ENCODE peak calls at places on chromosomes 3 and 15, in four cellular contexts. L is K562, B is GM12878, P is HepG2. W is an unnamed sample.

GRCh38 chr3:119743921-119744320 is 38.0 kb upstream of the NR1I2 start:
- DNase-seq in L (no peak), B (no peak), P (no peak), W (no peak)

GRCh38 chr3:6921041-6921440 is 60.1 kb downstream of the GRM7 start:
- DNase-seq in L (no peak), B (no peak), P (no peak), W (no peak)

GRCh38 chr3:39408493-39409372 is 2.2 kb downstream of the RPSA start:
- DNase-seq in L (no peak), B (no peak), P (no peak), W (no peak)

GRCh38 chr15:39040861-39041260 is 476.2 kb upstream of the RASGRP1 start:
- DNase-seq in L (no peak), B (no peak), P (no peak), W (no peak)

GRCh38 chr15:64522226-64522823 is 61.9 kb downstream of the ZNF609 start:
- DNase-seq in L (no peak), B (no peak), P (no peak), W (no peak)

GRCh38 chr3:46729038-46729437 is 11.4 kb upstream of the PRSS50 start:
- DNase-seq in L (no peak), B (no peak), P (no peak), W (no peak)

GRCh38 chr3:141659821-141660597 is 78.1 kb upstream of the RNF7 start:
- DNase-seq in L (peak), B (no peak), P (no peak), W (peak)

GRCh38 chr15:38648116-38648843 is 83.7 kb upstream of the RASGRP1 start:
- DNase-seq in L (no peak), B (no peak), P (no peak), W (no peak)

GRCh38 chr3:157819415-157819814 is 286.8 kb downstream of the SHOX2 start:
- DNase-seq in L (no peak), B (no peak), P (no peak), W (no peak)

GRCh38 chr15:23912191-23912590 is 225.1 kb upstream of the NDN start:
- DNase-seq in L (no peak), B (no peak), P (no peak), W (peak)

GRCh38 chr3:52532838-52533622 is 627 bp downstream of the NT5DC2 start:
- DNase-seq in L (peak), B (no peak), P (no peak), W (peak)

GRCh38 chr15:96327155-96327741 is 3.3 kb upstream of the NR2F2 start:
- DNase-seq in L (peak), B (peak), P (peak), W (no peak)

GRCh38 chr3:179100652-179101051 is 29.0 kb upstream of the ZMAT3 start:
- DNase-seq in L (peak), B (no peak), P (no peak), W (no peak)

GRCh38 chr3:56355570-56356185 is 112.6 kb downstream of the ERC2 start:
- DNase-seq in L (no peak), B (no peak), P (peak), W (no peak)

GRCh38 chr3:25572336-25572735 is 92.4 kb downstream of the TOP2B start:
- DNase-seq in L (no peak), B (no peak), P (no peak), W (no peak)

GRCh38 chr15:82641129-82641798 is 5.9 kb downstream of the CPEB1 start:
- DNase-seq in L (no peak), B (no peak), P (no peak), W (no peak)

GRCh38 chr3:163951397-163951987 is 1126.8 kb downstream of the SI start:
- DNase-seq in L (no peak), B (no peak), P (peak), W (no peak)

GRCh38 chr3:24377218-24377993 is 117.2 kb downstream of the THRB start:
- DNase-seq in L (no peak), B (no peak), P (no peak), W (no peak)
- TF ChIP-seq FOXK2 in L (no peak), B (no peak), P (no peak), W (no peak)

GRCh38 chr3:36707623-36708409 is 56.5 kb downstream of the DCLK3 start:
- DNase-seq in L (peak), B (no peak), P (no peak), W (no peak)
- TF ChIP-seq FOXK2 in L (no peak), B (no peak), P (no peak), W (no peak)

GRCh38 chr15:79093352-79093935 is 2.9 kb upstream of the RASGRF1 start:
- DNase-seq in L (no peak), B (no peak), P (no peak), W (no peak)
- TF ChIP-seq FOXK2 in L (no peak), B (no peak), P (no peak), W (no peak)

GRCh38 chr3:20401253-20401652 is 215.2 kb upstream of the SGO1 start:
- DNase-seq in L (no peak), B (no peak), P (no peak), W (no peak)

GRCh38 chr3:20400686-20401085 is 214.7 kb upstream of the SGO1 start:
- DNase-seq in L (no peak), B (no peak), P (no peak), W (no peak)

GRCh38 chr3:20400281-20400680 is 214.3 kb upstream of the SGO1 start:
- DNase-seq in L (no peak), B (no peak), P (no peak), W (no peak)

GRCh38 chr3:20406621-20407020 is 220.6 kb upstream of the SGO1 start:
- DNase-seq in L (no peak), B (no peak), P (no peak), W (no peak)

DNA sequence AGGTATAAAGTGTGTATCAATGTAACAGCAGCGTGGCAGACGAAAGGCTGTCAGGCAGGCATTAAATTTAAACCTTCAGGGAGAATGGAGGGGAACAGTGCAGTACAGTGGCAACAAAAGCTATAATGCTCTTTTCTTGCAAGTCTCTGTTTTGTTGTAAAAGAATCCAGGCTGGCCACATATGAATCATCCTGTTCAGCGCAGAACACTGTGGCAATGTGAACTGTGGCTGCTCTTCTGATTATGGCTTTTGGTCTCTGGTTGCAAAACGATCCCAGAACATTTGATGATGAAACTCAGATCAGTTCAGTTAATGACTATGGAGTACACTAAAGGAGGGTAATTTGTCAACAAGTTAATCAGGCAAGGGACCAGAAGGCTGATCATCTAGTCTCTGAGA is 219.7 kb upstream of the SGO1 start:
- DNase-seq in L (no peak), B (no peak), P (no peak), W (no peak)
- TF ChIP-seq FOXK2 in L (no peak), B (no peak), P (no peak), W (no peak)

DNA sequence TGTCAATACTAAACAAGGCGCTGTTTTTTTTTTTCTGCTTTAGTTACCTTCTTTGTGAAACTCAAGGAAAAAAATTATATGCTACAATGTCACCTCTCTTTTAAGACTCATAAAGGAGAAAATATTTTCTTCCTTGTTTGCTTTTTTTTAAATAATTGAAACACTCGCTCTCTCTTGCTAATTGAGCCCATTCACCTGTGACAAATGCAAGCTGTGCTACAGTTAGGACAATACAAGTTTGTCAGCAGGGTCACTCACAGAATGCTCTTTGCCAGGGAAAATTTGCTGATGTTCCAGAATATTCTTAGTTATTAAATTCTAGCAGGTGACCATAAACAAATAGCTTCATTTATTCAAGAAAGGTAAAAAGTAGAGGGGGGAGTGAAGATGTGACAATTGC is 375.9 kb upstream of the DPPA4 start:
- DNase-seq in L (no peak), B (no peak), P (no peak), W (no peak)
- TF ChIP-seq FOXK2 in L (no peak), B (no peak), P (no peak), W (no peak)

DNA sequence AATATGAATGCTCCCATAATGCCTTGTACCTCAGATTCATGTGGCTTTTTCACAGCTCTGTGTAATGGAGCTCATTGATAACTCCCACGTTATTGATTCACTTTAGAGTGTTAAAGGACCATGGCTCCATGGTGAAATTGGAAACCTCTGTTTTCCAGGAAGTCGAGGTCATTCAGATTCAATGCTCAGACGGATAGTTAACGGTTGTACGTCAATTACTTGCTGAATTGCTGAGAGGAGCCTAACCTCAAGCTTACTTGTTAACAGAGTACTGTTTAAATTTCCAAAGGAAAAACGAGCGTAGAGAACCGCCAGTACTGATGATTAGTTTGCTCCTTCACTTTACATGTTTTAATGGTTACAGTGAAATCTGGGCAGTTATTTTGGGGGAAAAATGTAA is 11.1 kb downstream of the ABHD17C start:
- DNase-seq in L (no peak), B (no peak), P (no peak), W (no peak)
- TF ChIP-seq FOXK2 in L (no peak), B (no peak), P (no peak), W (no peak)

GRCh38 chr3:187979543-187979942 is 174.4 kb upstream of the LPP start:
- DNase-seq in L (no peak), B (no peak), P (no peak), W (no peak)
- TF ChIP-seq FOXK2 in L (no peak), B (no peak), P (no peak), W (no peak)

GRCh38 chr3:94772402-94772801 is 709.5 kb downstream of the NSUN3 start:
- DNase-seq in L (no peak), B (no peak), P (no peak), W (no peak)
- TF ChIP-seq FOXK2 in L (no peak), B (no peak), P (no peak), W (no peak)

DNA sequence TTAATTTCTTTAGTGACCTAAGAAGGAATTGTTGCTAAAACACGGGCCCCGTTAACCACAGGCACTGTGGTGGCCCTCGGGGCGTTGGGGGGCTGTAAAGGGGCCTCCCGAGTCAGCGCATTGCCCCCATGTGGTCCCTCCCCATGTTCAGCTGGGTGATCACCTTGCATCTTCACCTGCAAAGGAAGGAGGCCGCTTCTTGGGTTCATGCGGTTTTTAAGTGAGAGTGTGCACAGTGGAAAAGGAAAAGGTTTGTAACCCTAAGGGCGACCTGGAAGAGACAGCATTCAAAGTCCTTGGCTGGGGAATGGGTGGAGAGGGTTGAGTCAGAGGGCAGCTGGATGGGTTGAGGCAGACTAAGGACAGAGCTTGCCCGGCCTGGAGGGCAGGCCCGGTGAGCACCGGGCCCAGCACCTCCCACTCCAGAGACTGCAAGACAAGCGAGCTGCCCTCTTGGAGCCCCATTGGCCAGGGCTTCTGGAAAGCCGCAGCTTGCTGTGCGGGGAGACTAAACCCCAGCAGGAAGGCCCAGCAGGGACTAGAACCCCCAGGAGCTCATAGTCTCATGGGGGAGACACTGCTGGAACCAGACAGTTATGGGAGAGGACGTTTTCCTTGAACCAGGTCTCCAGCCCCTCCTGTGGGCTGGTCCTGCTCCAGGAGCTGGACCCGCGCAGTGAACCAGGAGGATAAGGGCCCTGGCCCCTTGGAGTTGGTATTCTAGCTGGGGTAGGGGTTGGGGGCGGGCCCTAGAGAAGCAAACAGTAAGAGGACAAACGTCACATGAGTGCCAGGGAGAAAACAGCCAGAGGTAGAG is 59.2 kb downstream of the RGMA start:
- DNase-seq in L (no peak), B (no peak), P (no peak), W (no peak)
- TF ChIP-seq FOXK2 in L (no peak), B (no peak), P (no peak), W (no peak)